ENCODE peak calls at places on chromosome 7, in nine cellular contexts. B, T, O, E, A, P, L, I and Z are unnamed samples. For H3K36me3, the result is how much of the 10 kb centered on the place peaks cover.

GRCh38 chr7:22725585-22725984 is 1.4 kb upstream of the IL6 start:
- DNase-seq in L (peak), B (peak), A (no peak), T (no peak), E (peak), I (peak), O (no peak), P (no peak), Z (peak)

GRCh38 chr7:134916428-134916883 is 69.9 kb upstream of the AGBL3 start:
- DNase-seq in T (no peak), L (no peak), E (no peak), I (no peak), A (no peak), O (no peak), P (no peak), B (no peak), Z (no peak)

GRCh38 chr7:14936530-14936929 is 34.0 kb upstream of the DGKB start:
- DNase-seq in I (peak), L (peak), T (peak), O (no peak), P (no peak), E (peak), B (no peak), A (no peak), Z (no peak)

GRCh38 chr7:79787623-79788022 is 334.2 kb upstream of the MAGI2 start:
- DNase-seq in I (no peak), E (no peak), O (no peak), L (no peak), A (no peak), B (no peak), P (no peak), T (no peak), Z (no peak)

GRCh38 chr7:111329367-111330234 is 232.7 kb downstream of the IMMP2L start:
- DNase-seq in P (no peak), A (no peak), O (no peak), T (no peak), E (peak), L (peak), I (no peak), B (no peak), Z (no peak)

GRCh38 chr7:149714910-149715471 is 58.4 kb downstream of the ZNF467 start:
- DNase-seq in A (no peak), O (peak), L (peak), T (no peak), I (no peak), E (no peak), B (no peak), P (peak), Z (no peak)

GRCh38 chr7:29046978-29047377 is 88.8 kb upstream of the TRIL start:
- DNase-seq in O (no peak), E (peak), B (no peak), I (no peak), A (no peak), T (no peak), L (no peak), P (no peak), Z (no peak)

GRCh38 chr7:26061340-26062239 is 90.4 kb upstream of the NFE2L3 start:
- DNase-seq in L (peak), B (peak), I (peak), E (peak), T (peak), P (peak), A (peak), O (peak), Z (peak)

GRCh38 chr7:140631006-140631405 is 9.6 kb downstream of the DENND2A start:
- DNase-seq in A (no peak), O (no peak), E (no peak), L (no peak), T (peak), B (no peak), I (no peak), P (no peak), Z (no peak)

GRCh38 chr7:141697211-141697871 is 4.6 kb downstream of the DENND11 start:
- DNase-seq in I (no peak), E (no peak), O (no peak), B (no peak), A (no peak), L (peak), T (no peak), P (peak), Z (no peak)

GRCh38 chr7:93622036-93622714 is 47.7 kb upstream of the CALCR start:
- DNase-seq in L (peak), B (peak), P (peak), A (no peak), T (no peak), E (peak), O (no peak), I (peak), Z (peak)

GRCh38 chr7:18393465-18394118 is 102.0 kb upstream of the HDAC9 start:
- DNase-seq in O (no peak), A (no peak), P (no peak), T (no peak), B (no peak), L (no peak), I (no peak), E (no peak), Z (no peak)

GRCh38 chr7:71871446-71871845 is 540.7 kb downstream of the CALN1 start:
- DNase-seq in E (peak), I (peak), A (no peak), T (no peak), B (no peak), P (no peak), O (no peak), L (no peak), Z (no peak)
- TF ChIP-seq CTCF in E (peak), I (peak), A (no peak), T (no peak), B (peak), P (no peak), O (no peak), L (no peak), Z (peak)

GRCh38 chr7:148079206-148079605 is 511.4 kb upstream of the C7orf33 start:
- DNase-seq in P (no peak), O (no peak), I (no peak), L (no peak), B (no peak), T (no peak), A (no peak), E (no peak), Z (no peak)
- H3K4me3 ChIP-seq in P (no peak), O (no peak), I (peak), L (no peak), B (no peak), T (no peak), A (no peak), E (no peak), Z (no peak)

DNA sequence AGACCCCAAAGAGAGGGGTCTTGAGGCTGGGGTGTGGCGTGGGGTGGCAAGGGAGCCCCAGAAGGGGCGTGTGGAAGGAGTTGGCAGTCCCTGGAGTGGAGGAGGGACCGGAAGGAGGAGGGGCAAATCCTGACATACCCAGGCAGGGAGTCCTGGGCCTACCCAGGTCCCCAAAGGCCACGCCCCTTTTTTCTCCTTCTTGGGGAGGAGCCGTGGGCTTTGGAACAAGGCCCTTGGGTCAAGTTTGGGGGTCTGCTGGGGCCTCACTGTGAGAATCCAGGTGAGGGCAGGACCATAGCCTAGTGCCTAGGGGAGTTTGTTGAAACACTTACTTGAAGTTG is 1.2 kb upstream of the SMARCD3 start:
- DNase-seq in E (peak), P (no peak), B (no peak), I (peak), L (peak), A (peak), O (no peak), T (peak), Z (peak)
- H3K36me3 ChIP-seq in E (under half), P (under half), B (under half), I (under half), L (under half), A (under half), O (under half), T (under half), Z (under half)

GRCh38 chr7:75915416-75916156 is 631 bp downstream of the POR start:
- DNase-seq in T (peak), I (peak), O (no peak), E (peak), A (peak), B (peak), L (peak), P (no peak), Z (no peak)
- TF ChIP-seq CTCF in T (no peak), I (no peak), O (no peak), E (no peak), A (no peak), B (no peak), L (no peak), P (no peak), Z (peak)